ENCODE peak calls at places on chromosomes 12 and 14, in ten cellular contexts. P is mucosa of descending colon, V is GM13977, B is foreskin fibroblast, U is uterus, T is fibroblast of lung, R is tibial artery, O is ovary, M is WTC11, I is coronary artery. J is an unnamed sample.
A peak's percentile ranks its signal among the peaks of the same experiment; 100 is the strongest.

GRCh38 chr12:117889098-117889497 is 79.7 kb downstream of the KSR2 start:
- DNase-seq in P (no peak), V (peak; percentile 42), B (no peak), U (no peak), T (no peak), R (no peak), O (no peak), M (no peak), I (no peak), J (no peak)

GRCh38 chr12:114316076-114316475 is 89.9 kb downstream of the TBX5 start:
- DNase-seq in P (no peak), V (no peak), B (peak; percentile 20), U (no peak), T (peak; percentile 43), R (no peak), O (no peak), M (no peak), I (no peak), J (no peak)

GRCh38 chr14:71597955-71598659 is 334.1 kb upstream of the RGS6 start:
- DNase-seq in P (no peak), V (peak; percentile 17), B (no peak), U (no peak), T (no peak), R (no peak), O (no peak), M (no peak), I (no peak), J (no peak)

GRCh38 chr12:122610911-122611310 is 83.9 kb downstream of the KNTC1 start:
- DNase-seq in P (no peak), V (no peak), B (no peak), U (no peak), T (no peak), R (no peak), O (no peak), M (no peak), I (no peak), J (no peak)

GRCh38 chr14:69354383-69355154 is 43.5 kb downstream of the ERH start:
- DNase-seq in P (peak; percentile 70), V (peak; percentile 86), B (no peak), U (no peak), T (no peak), R (no peak), O (no peak), M (no peak), I (no peak), J (peak; percentile 41)

GRCh38 chr12:132279184-132279889 is 50.1 kb downstream of the GALNT9 start:
- DNase-seq in P (peak; percentile 61), V (no peak), B (no peak), U (no peak), T (peak; percentile 31), R (no peak), O (no peak), M (no peak), I (no peak), J (no peak)

GRCh38 chr12:20798561-20798960 is 11.9 kb upstream of the SLCO1B3 start:
- DNase-seq in P (no peak), V (no peak), B (no peak), U (no peak), T (no peak), R (no peak), O (no peak), M (no peak), I (no peak), J (no peak)

GRCh38 chr12:48197967-48198618 is 5.0 kb downstream of the OR10AD1 start:
- DNase-seq in P (peak; percentile 96), V (peak; percentile 93), B (peak; percentile 91), U (peak; percentile 93), T (peak; percentile 95), R (peak; percentile 98), O (peak; percentile 96), M (peak; percentile 97), I (peak; percentile 99), J (peak; percentile 86)

GRCh38 chr12:18320036-18320617 is 58.8 kb downstream of the PIK3C2G start:
- DNase-seq in P (no peak), V (peak; percentile 33), B (peak; percentile 76), U (no peak), T (peak; percentile 67), R (no peak), O (no peak), M (peak; percentile 28), I (no peak), J (no peak)
- TF ChIP-seq CTCF in P (no peak), V (peak; percentile 38), B (peak; percentile 35), U (no peak), T (peak; percentile 60), R (peak; percentile 12), O (no peak), M (no peak), I (no peak), J (no peak)

GRCh38 chr12:101485015-101485414 is 9.9 kb downstream of the SPIC start:
- DNase-seq in P (no peak), V (no peak), B (no peak), U (no peak), T (peak; percentile 15), R (no peak), O (no peak), M (no peak), I (no peak), J (no peak)

GRCh38 chr12:101475751-101476305 is 692 bp downstream of the SPIC start:
- DNase-seq in P (no peak), V (no peak), B (no peak), U (no peak), T (no peak), R (no peak), O (no peak), M (no peak), I (no peak), J (no peak)

GRCh38 chr12:101474711-101475386 is at the start of gene SPIC:
- DNase-seq in P (no peak), V (no peak), B (no peak), U (no peak), T (no peak), R (no peak), O (no peak), M (no peak), I (no peak), J (no peak)

DNA sequence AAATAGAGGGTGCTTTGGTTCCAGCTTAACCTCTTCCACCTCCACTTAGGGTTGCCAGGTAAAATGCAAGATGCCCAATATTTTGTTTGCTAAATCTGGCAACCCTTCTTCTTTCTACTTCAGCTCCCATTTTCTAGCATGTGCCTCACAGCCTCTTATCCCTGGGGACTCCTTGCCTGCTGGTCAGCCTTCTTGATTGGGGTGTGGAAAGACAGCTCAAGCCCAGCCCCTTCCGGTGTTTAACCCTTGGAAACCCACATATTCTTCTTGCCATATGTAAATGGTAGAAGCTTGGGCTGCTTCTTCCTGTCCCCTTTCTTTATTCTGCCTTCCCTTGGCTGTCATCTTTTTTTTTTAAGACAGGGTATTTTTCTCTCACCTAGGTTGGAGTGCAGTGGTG is 5.7 kb downstream of the SPIC start:
- DNase-seq in P (no peak), V (no peak), B (no peak), U (no peak), T (no peak), R (no peak), O (no peak), M (no peak), I (no peak), J (no peak)
- TF ChIP-seq CTCF in P (no peak), V (no peak), B (no peak), U (no peak), T (no peak), R (no peak), O (no peak), M (no peak), I (no peak), J (no peak)

DNA sequence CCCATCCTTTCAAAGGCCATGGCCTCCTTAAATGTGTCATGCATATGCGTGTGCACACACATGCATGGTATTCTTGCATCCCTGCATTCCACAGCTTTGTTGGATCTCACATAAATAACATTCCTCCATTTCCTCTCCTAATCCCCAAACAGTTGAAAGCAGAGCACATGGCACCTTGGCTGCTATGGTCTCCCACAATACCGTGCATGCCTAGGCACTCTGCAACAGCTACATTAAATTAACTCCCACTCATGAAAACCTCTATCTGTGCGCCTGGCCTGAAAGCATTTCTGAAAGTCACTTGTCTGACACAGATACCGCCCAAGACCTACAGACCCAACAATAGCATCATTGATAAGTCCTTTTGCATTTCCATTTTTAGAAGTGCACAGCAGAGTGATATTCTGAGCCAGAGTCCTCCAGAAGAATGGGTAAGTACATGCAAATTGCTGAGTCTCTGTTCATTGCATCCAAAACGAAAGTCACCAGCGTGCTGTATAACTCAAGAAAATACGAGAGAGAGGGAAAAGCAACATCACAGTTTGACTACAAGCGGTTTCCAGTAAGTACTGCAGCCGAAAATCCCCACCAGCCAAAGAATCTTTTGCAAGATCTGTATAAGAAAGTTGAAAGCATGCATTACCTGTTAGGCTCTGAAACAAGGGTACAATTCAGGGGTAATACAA is 436 bp downstream of the ASB2 start:
- DNase-seq in P (no peak), V (peak; percentile 82), B (no peak), U (no peak), T (no peak), R (no peak), O (no peak), M (no peak), I (no peak), J (no peak)
- TF ChIP-seq CTCF in P (no peak), V (no peak), B (no peak), U (no peak), T (no peak), R (peak; percentile 24), O (no peak), M (no peak), I (no peak), J (no peak)

GRCh38 chr12:120453977-120454376 is 7.7 kb downstream of the GATC start:
- DNase-seq in P (no peak), V (peak; percentile 56), B (no peak), U (no peak), T (peak; percentile 19), R (no peak), O (no peak), M (no peak), I (no peak), J (no peak)

GRCh38 chr12:120460157-120460556 is 9.4 kb downstream of the SRSF9 start:
- DNase-seq in P (no peak), V (no peak), B (no peak), U (no peak), T (no peak), R (no peak), O (no peak), M (no peak), I (no peak), J (no peak)

GRCh38 chr12:120453060-120453761 is 7.0 kb downstream of the GATC start:
- DNase-seq in P (no peak), V (no peak), B (no peak), U (no peak), T (no peak), R (no peak), O (no peak), M (no peak), I (no peak), J (no peak)

GRCh38 chr12:120455302-120455701 is 9.1 kb downstream of the GATC start:
- DNase-seq in P (no peak), V (no peak), B (no peak), U (no peak), T (no peak), R (no peak), O (no peak), M (no peak), I (no peak), J (no peak)

DNA sequence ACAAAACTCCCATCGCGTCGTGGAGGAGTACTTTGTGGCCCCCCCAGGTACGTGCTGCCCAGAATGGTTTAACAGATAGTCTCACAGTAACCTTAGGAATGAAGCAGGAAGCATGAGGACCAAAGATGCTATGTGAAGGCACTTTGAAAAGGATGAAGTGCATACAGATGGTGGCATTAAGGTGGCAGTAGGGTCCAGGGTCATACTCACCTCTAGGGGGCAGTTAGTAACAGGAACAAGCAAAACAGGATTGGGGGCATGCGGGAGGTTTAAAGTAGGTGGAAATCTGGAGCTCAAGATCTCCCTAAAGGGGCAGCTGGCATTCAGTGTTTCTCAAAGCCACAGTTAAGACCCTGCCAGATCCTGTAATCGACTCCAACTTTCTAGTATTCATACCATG is 10.9 kb downstream of the GATC start:
- DNase-seq in P (no peak), V (no peak), B (no peak), U (no peak), T (no peak), R (no peak), O (no peak), M (peak; percentile 30), I (no peak), J (no peak)
- TF ChIP-seq CTCF in P (no peak), V (peak; percentile 45), B (peak; percentile 11), U (no peak), T (peak; percentile 31), R (no peak), O (no peak), M (peak; percentile 15), I (no peak), J (peak; percentile 14)